ENCODE peak calls at places on chromosomes 4 and X, in four cellular contexts. One of them, this sample, is unnamed.

GRCh38 chrX:140923118-140923517 is 79.3 kb upstream of the SPANXB1 start:
- DNase-seq in posterior cingulate gyrus: no peak
- DNase-seq in GM23338: no peak
- DNase-seq in NCI-H1105: no peak
- DNase-seq in this sample: no peak

GRCh38 chr4:186621959-186622553 is 66.7 kb upstream of the MTNR1A start:
- DNase-seq in posterior cingulate gyrus: peak
- DNase-seq in GM23338: no peak
- DNase-seq in NCI-H1105: no peak
- DNase-seq in this sample: no peak

GRCh38 chrX:102651968-102652744 is 873 bp downstream of the GPRASP1 start:
- DNase-seq in posterior cingulate gyrus: peak
- DNase-seq in GM23338: peak
- DNase-seq in NCI-H1105: peak
- DNase-seq in this sample: no peak

GRCh38 chrX:32421266-32421665 is 790.1 kb downstream of the DMD start:
- DNase-seq in posterior cingulate gyrus: no peak
- DNase-seq in GM23338: no peak
- DNase-seq in NCI-H1105: no peak
- DNase-seq in this sample: no peak

GRCh38 chrX:51641421-51642021 is 22.8 kb upstream of the CENPVL3 start:
- DNase-seq in posterior cingulate gyrus: no peak
- DNase-seq in GM23338: peak
- DNase-seq in NCI-H1105: peak
- DNase-seq in this sample: peak

GRCh38 chrX:9569875-9570274 is 105.0 kb downstream of the TBL1X start:
- DNase-seq in posterior cingulate gyrus: no peak
- DNase-seq in GM23338: no peak
- DNase-seq in NCI-H1105: no peak
- DNase-seq in this sample: no peak

GRCh38 chr4:3364199-3364598 is 71.4 kb downstream of the RGS12 start:
- DNase-seq in posterior cingulate gyrus: no peak
- DNase-seq in GM23338: no peak
- DNase-seq in NCI-H1105: no peak
- DNase-seq in this sample: no peak

GRCh38 chr4:10354746-10355145 is 102.5 kb downstream of the ZNF518B start:
- DNase-seq in posterior cingulate gyrus: no peak
- DNase-seq in GM23338: no peak
- DNase-seq in NCI-H1105: peak
- DNase-seq in this sample: no peak

GRCh38 chrX:147675819-147676218 is 235.9 kb upstream of the FMR1 start:
- DNase-seq in posterior cingulate gyrus: no peak
- DNase-seq in GM23338: peak
- DNase-seq in NCI-H1105: no peak
- DNase-seq in this sample: no peak

GRCh38 chr4:8830611-8831200 is 40.9 kb downstream of the HMX1 start:
- DNase-seq in posterior cingulate gyrus: no peak
- DNase-seq in GM23338: no peak
- DNase-seq in NCI-H1105: no peak
- DNase-seq in this sample: no peak

GRCh38 chrX:105738162-105738561 is 84.2 kb upstream of the NRK start:
- DNase-seq in posterior cingulate gyrus: no peak
- DNase-seq in GM23338: no peak
- DNase-seq in NCI-H1105: no peak
- DNase-seq in this sample: no peak

GRCh38 chr4:4820264-4820663 is 39.2 kb upstream of the MSX1 start:
- DNase-seq in posterior cingulate gyrus: peak
- DNase-seq in GM23338: no peak
- DNase-seq in NCI-H1105: no peak
- DNase-seq in this sample: no peak

GRCh38 chrX:120752431-120753128 is 122.7 kb upstream of the C1GALT1C1 start:
- DNase-seq in posterior cingulate gyrus: no peak
- DNase-seq in GM23338: no peak
- DNase-seq in NCI-H1105: no peak
- DNase-seq in this sample: no peak

GRCh38 chrX:51456814-51457213 is 39.6 kb downstream of the NUDT11 start:
- DNase-seq in posterior cingulate gyrus: no peak
- DNase-seq in GM23338: peak
- DNase-seq in NCI-H1105: no peak
- DNase-seq in this sample: no peak